ENCODE peak calls at places on chromosomes 12 and 14, in four cellular contexts. F is GM12878, X is HepG2, G is K562. Y is an unnamed sample.

GRCh38 chr12:71846322-71846940 is 6.9 kb downstream of the TBC1D15 start:
- DNase-seq in G (peak), F (no peak), X (peak), Y (peak)

GRCh38 chr12:62525306-62525705 is 58.7 kb downstream of the MON2 start:
- DNase-seq in F (no peak), X (no peak), G (no peak), Y (no peak)

GRCh38 chr14:84535491-84535890 is 994.5 kb upstream of the FLRT2 start:
- DNase-seq in G (no peak), X (no peak), F (no peak), Y (no peak)

GRCh38 chr12:28552472-28553061 is 362.3 kb downstream of the CCDC91 start:
- DNase-seq in X (no peak), F (no peak), G (no peak), Y (no peak)

GRCh38 chr12:130619378-130619970 is 96.6 kb downstream of the RIMBP2 start:
- DNase-seq in G (no peak), F (no peak), X (no peak), Y (peak)

GRCh38 chr12:38744056-38744455 is 161.3 kb downstream of the CPNE8 start:
- DNase-seq in X (no peak), G (no peak), F (no peak), Y (no peak)

GRCh38 chr12:57985685-57986084 is 44.3 kb downstream of the ATP23 start:
- DNase-seq in G (no peak), X (no peak), F (no peak), Y (no peak)

GRCh38 chr14:79011091-79011919 is 841.1 kb downstream of the NRXN3 start:
- DNase-seq in G (peak), X (peak), F (no peak), Y (peak)

GRCh38 chr14:24394275-24394674 is 4.5 kb upstream of the NYNRIN start:
- DNase-seq in X (no peak), F (no peak), G (no peak), Y (no peak)

GRCh38 chr12:126663304-126664094 is 1598.3 kb downstream of the AACS start:
- DNase-seq in G (peak), X (peak), F (no peak), Y (peak)

GRCh38 chr12:88185988-88186387 is 43.9 kb downstream of the TMTC3 start:
- DNase-seq in X (no peak), G (no peak), F (peak), Y (no peak)

GRCh38 chr14:89303452-89304435 is 113.3 kb downstream of the FOXN3 start:
- DNase-seq in G (no peak), X (peak), F (peak), Y (no peak)

GRCh38 chr12:110224379-110225304 is 56.4 kb upstream of the ATP2A2 start:
- DNase-seq in G (peak), F (no peak), X (peak), Y (peak)

GRCh38 chr12:2346405-2346804 is 293.6 kb downstream of the CACNA1C start:
- DNase-seq in G (no peak), F (no peak), X (no peak), Y (no peak)

GRCh38 chr12:85632390-85632789 is 203.8 kb downstream of the RASSF9 start:
- DNase-seq in G (no peak), X (no peak), F (no peak), Y (no peak)

GRCh38 chr12:101733166-101733565 is 6.1 kb downstream of the SYCP3 start:
- DNase-seq in F (no peak), X (no peak), G (no peak), Y (no peak)

GRCh38 chr12:47939009-47939601 is 24.3 kb upstream of the TMEM106C start:
- DNase-seq in F (no peak), X (no peak), G (no peak), Y (no peak)

GRCh38 chr12:97313471-97314190 is 149.0 kb upstream of the RMST start:
- DNase-seq in F (no peak), X (peak), G (no peak), Y (no peak)
- TF ChIP-seq NFIC in F (no peak), X (no peak), G (no peak), Y (no peak)

GRCh38 chr12:25155031-25155576 is 39.9 kb downstream of the DNAI7 start:
- DNase-seq in G (peak), F (peak), X (peak), Y (peak)
- TF ChIP-seq NFIC in G (no peak), F (peak), X (no peak), Y (no peak)

GRCh38 chr14:102951034-102951433 is 28.6 kb downstream of the AMN start:
- DNase-seq in G (no peak), F (no peak), X (no peak), Y (no peak)

GRCh38 chr14:102947321-102948103 is 25.0 kb downstream of the AMN start:
- DNase-seq in G (no peak), F (no peak), X (no peak), Y (no peak)

GRCh38 chr14:102948698-102949061 is 26.2 kb downstream of the AMN start:
- DNase-seq in X (no peak), G (no peak), F (no peak), Y (no peak)

GRCh38 chr14:102949801-102950451 is 27.5 kb downstream of the AMN start:
- DNase-seq in G (no peak), F (no peak), X (no peak), Y (no peak)

DNA sequence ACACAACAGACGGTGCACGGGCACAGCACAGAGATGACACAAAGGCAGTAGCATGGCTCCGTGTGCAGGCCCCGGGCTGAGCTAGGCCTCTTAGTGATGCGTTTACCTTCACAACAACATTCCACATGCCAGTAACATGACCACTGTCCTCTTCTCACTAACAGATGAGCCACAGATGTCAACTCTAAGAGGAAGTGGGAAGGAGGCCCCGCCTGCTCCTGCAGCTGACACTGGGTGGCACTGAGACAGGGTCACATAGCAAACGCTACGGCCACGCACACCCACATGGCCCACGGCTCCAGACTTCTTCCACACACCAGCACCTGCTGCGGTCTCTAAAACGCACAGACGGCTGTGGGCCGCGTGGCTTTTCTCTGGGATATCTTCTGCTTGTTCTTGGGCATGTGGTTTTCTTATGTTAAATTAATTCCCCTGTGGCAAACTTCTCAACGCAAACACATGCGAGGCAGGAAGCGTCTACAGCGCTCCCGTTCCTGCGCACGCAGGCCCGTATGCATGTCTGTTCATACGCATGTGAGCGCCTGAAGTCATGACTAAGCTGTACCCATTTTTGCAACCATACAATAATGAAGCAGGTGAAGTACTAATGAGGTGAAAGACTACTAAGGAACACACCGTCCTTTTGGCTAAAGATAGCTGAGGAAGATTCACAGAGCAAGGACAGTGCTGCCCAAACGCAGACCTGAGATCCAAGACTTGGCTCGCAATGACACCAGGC is 26.8 kb downstream of the AMN start:
- DNase-seq in F (no peak), X (no peak), G (no peak), Y (no peak)
- TF ChIP-seq NFIC in F (no peak), X (no peak), G (no peak), Y (no peak)

DNA sequence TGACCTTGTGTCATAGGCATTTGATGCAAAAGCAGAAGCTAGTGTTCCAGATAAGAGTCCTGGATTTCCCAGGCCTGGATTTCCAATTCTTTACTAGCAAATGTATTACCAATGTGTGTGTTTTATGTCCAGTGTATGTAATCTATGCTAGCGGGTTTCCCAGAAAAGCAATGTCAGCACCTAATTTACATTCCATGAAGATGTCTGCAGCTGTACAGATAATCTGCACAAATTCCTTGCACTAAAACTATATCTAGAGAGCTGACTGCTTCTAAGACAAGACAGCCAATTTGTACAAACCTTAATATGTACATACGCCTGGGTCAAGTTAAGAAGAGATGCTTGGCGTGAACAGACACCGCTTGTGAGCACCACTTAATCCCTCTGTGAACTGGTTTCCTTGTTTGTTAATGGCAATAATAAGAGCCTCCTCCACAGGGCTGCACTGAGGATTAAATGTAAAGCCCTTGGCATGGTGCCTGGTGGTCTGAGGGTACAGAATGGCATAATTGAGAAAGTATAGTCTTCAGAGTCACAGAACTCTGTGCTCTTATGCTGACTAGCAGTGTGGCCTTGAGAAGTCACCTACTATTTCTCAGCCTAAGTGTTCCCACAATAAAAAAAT is 185.6 kb downstream of the EPS8 start:
- DNase-seq in G (no peak), F (no peak), X (peak), Y (no peak)
- TF ChIP-seq NFIC in G (no peak), F (no peak), X (no peak), Y (no peak)

Y was measured in SK-N-SH.